ENCODE peak calls at places on chromosome 11, in eight cellular contexts. One of them, this sample, is unnamed.

GRCh38 chr11:64686466-64687175 is 36.4 kb downstream of the NRXN2 start:
- DNase-seq in IMR-90: peak
- DNase-seq in head of caudate nucleus: no peak
- DNase-seq in HFFc6: peak
- DNase-seq in sciatic nerve: no peak
- DNase-seq in T-helper 2 cell: no peak
- DNase-seq in fibroblast of lung: no peak
- DNase-seq in amniotic stem cell: no peak
- DNase-seq in this sample: no peak

GRCh38 chr11:14378171-14378570 is 19.2 kb upstream of the RRAS2 start:
- DNase-seq in head of caudate nucleus: no peak
- DNase-seq in amniotic stem cell: no peak
- DNase-seq in T-helper 2 cell: no peak
- DNase-seq in sciatic nerve: no peak
- DNase-seq in HFFc6: no peak
- DNase-seq in IMR-90: no peak
- DNase-seq in fibroblast of lung: no peak
- DNase-seq in this sample: no peak

GRCh38 chr11:109695696-109696095 is 273.7 kb downstream of the C11orf87 start:
- DNase-seq in head of caudate nucleus: no peak
- DNase-seq in sciatic nerve: no peak
- DNase-seq in IMR-90: peak
- DNase-seq in fibroblast of lung: peak
- DNase-seq in HFFc6: peak
- DNase-seq in T-helper 2 cell: no peak
- DNase-seq in amniotic stem cell: no peak
- DNase-seq in this sample: no peak

GRCh38 chr11:67373916-67374570 is 645 bp upstream of the CLCF1 start:
- DNase-seq in T-helper 2 cell: no peak
- DNase-seq in sciatic nerve: peak
- DNase-seq in amniotic stem cell: peak
- DNase-seq in head of caudate nucleus: peak
- DNase-seq in HFFc6: peak
- DNase-seq in IMR-90: peak
- DNase-seq in fibroblast of lung: peak
- DNase-seq in this sample: peak

GRCh38 chr11:115081972-115082371 is 403.6 kb downstream of the NXPE2 start:
- DNase-seq in amniotic stem cell: no peak
- DNase-seq in IMR-90: no peak
- DNase-seq in sciatic nerve: no peak
- DNase-seq in head of caudate nucleus: no peak
- DNase-seq in fibroblast of lung: no peak
- DNase-seq in HFFc6: no peak
- DNase-seq in T-helper 2 cell: no peak
- DNase-seq in this sample: no peak

GRCh38 chr11:18312012-18312411 is 9.9 kb downstream of the HPS5 start:
- DNase-seq in HFFc6: peak
- DNase-seq in head of caudate nucleus: no peak
- DNase-seq in T-helper 2 cell: no peak
- DNase-seq in sciatic nerve: no peak
- DNase-seq in fibroblast of lung: no peak
- DNase-seq in amniotic stem cell: no peak
- DNase-seq in IMR-90: peak
- DNase-seq in this sample: no peak

GRCh38 chr11:61045271-61045670 is 57.0 kb upstream of the CD5 start:
- DNase-seq in sciatic nerve: no peak
- DNase-seq in head of caudate nucleus: no peak
- DNase-seq in amniotic stem cell: no peak
- DNase-seq in IMR-90: no peak
- DNase-seq in fibroblast of lung: no peak
- DNase-seq in T-helper 2 cell: no peak
- DNase-seq in HFFc6: no peak
- DNase-seq in this sample: no peak

GRCh38 chr11:71068963-71069362 is 183.4 kb downstream of the SHANK2 start:
- DNase-seq in fibroblast of lung: no peak
- DNase-seq in head of caudate nucleus: no peak
- DNase-seq in sciatic nerve: no peak
- DNase-seq in amniotic stem cell: no peak
- DNase-seq in HFFc6: no peak
- DNase-seq in T-helper 2 cell: no peak
- DNase-seq in IMR-90: no peak
- DNase-seq in this sample: no peak

GRCh38 chr11:17267576-17267975 is 9.0 kb upstream of the NUCB2 start:
- DNase-seq in amniotic stem cell: peak
- DNase-seq in fibroblast of lung: no peak
- DNase-seq in IMR-90: peak
- DNase-seq in HFFc6: peak
- DNase-seq in head of caudate nucleus: no peak
- DNase-seq in sciatic nerve: no peak
- DNase-seq in T-helper 2 cell: no peak
- DNase-seq in this sample: peak

GRCh38 chr11:102214623-102215022 is 102.7 kb upstream of the BIRC3 start:
- DNase-seq in IMR-90: no peak
- DNase-seq in T-helper 2 cell: no peak
- DNase-seq in amniotic stem cell: no peak
- DNase-seq in head of caudate nucleus: no peak
- DNase-seq in sciatic nerve: no peak
- DNase-seq in HFFc6: no peak
- DNase-seq in fibroblast of lung: no peak
- DNase-seq in this sample: no peak

GRCh38 chr11:27158763-27159679 is 118.4 kb downstream of the BBOX1 start:
- DNase-seq in T-helper 2 cell: no peak
- DNase-seq in sciatic nerve: peak
- DNase-seq in head of caudate nucleus: peak
- DNase-seq in HFFc6: peak
- DNase-seq in fibroblast of lung: peak
- DNase-seq in amniotic stem cell: peak
- DNase-seq in IMR-90: peak
- DNase-seq in this sample: peak

GRCh38 chr11:71060358-71060757 is 192.0 kb downstream of the SHANK2 start:
- DNase-seq in fibroblast of lung: no peak
- DNase-seq in HFFc6: no peak
- DNase-seq in head of caudate nucleus: no peak
- DNase-seq in amniotic stem cell: no peak
- DNase-seq in sciatic nerve: no peak
- DNase-seq in IMR-90: no peak
- DNase-seq in T-helper 2 cell: no peak
- DNase-seq in this sample: no peak

GRCh38 chr11:77188912-77189491 is 61.0 kb downstream of the MYO7A start:
- DNase-seq in fibroblast of lung: no peak
- DNase-seq in amniotic stem cell: no peak
- DNase-seq in IMR-90: no peak
- DNase-seq in sciatic nerve: no peak
- DNase-seq in HFFc6: no peak
- DNase-seq in head of caudate nucleus: no peak
- DNase-seq in T-helper 2 cell: no peak
- DNase-seq in this sample: no peak

This sample was measured in non-pigmented ciliary epithelial cell.